ENCODE peak calls at places on chromosomes 1 and 21, in eight cellular contexts. F, C, V, K, B, J, X and L are unnamed samples.

GRCh38 chr1:234368320-234369032 is 4.8 kb upstream of the COA6 start:
- DNase-seq in F (no peak), C (peak; percentile 80), V (no peak), K (no peak), B (no peak), J (no peak), X (no peak), L (no peak)

GRCh38 chr1:78797108-78797781 is 147.6 kb downstream of the IFI44 start:
- DNase-seq in F (no peak), C (no peak), V (no peak), K (no peak), B (no peak), J (no peak), X (no peak), L (no peak)

GRCh38 chr1:170225735-170226524 is 80.2 kb downstream of the NTMT2 start:
- DNase-seq in F (no peak), C (no peak), V (no peak), K (no peak), B (no peak), J (no peak), X (no peak), L (no peak)

GRCh38 chr1:93178418-93178817 is 1.8 kb downstream of the TMED5 start:
- DNase-seq in F (no peak), C (no peak), V (no peak), K (no peak), B (no peak), J (no peak), X (no peak), L (no peak)

GRCh38 chr1:154866995-154867795 is 2.9 kb downstream of the KCNN3 start:
- DNase-seq in F (peak; percentile 20), C (no peak), V (peak; percentile 76), K (no peak), B (peak; percentile 57), J (no peak), X (no peak), L (no peak)

GRCh38 chr1:201443747-201444146 is 22.2 kb upstream of the TNNI1 start:
- DNase-seq in F (no peak), C (no peak), V (no peak), K (no peak), B (no peak), J (no peak), X (no peak), L (no peak)

GRCh38 chr1:84742653-84743052 is 52.4 kb upstream of the SSX2IP start:
- DNase-seq in F (no peak), C (no peak), V (peak; percentile 54), K (no peak), B (no peak), J (no peak), X (no peak), L (no peak)

GRCh38 chr1:9066945-9067807 is 2.3 kb downstream of the SLC2A5 start:
- DNase-seq in F (no peak), C (no peak), V (no peak), K (peak; percentile 75), B (peak; percentile 77), J (no peak), X (no peak), L (no peak)

GRCh38 chr1:89085781-89086180 is 20.8 kb upstream of the GBP1 start:
- DNase-seq in F (no peak), C (peak; percentile 23), V (peak; percentile 51), K (no peak), B (no peak), J (no peak), X (no peak), L (peak; percentile 11)

GRCh38 chr1:221419513-221420088 is 322.3 kb downstream of the DUSP10 start:
- DNase-seq in F (no peak), C (peak; percentile 89), V (no peak), K (no peak), B (no peak), J (no peak), X (no peak), L (no peak)

GRCh38 chr1:42209516-42210370 is 45.2 kb upstream of the GUCA2A start:
- DNase-seq in F (no peak), C (peak; percentile 63), V (no peak), K (no peak), B (no peak), J (no peak), X (no peak), L (no peak)

GRCh38 chr21:42653492-42654061 is at the start of gene PDE9A:
- DNase-seq in F (no peak), C (peak; percentile 11), V (no peak), K (peak; percentile 51), B (peak; percentile 41), J (peak; percentile 65), X (peak; percentile 69), L (peak; percentile 63)

GRCh38 chr1:89295187-89295586 is 22.5 kb upstream of the GBP5 start:
- DNase-seq in F (no peak), C (no peak), V (no peak), K (no peak), B (no peak), J (no peak), X (no peak), L (no peak)

GRCh38 chr1:28508435-28508754 is 2.6 kb downstream of the RCC1 start:
- DNase-seq in F (no peak), C (no peak), V (peak; percentile 24), K (no peak), B (no peak), J (no peak), X (no peak), L (no peak)

GRCh38 chr1:24801169-24801568 is 55.9 kb downstream of the CLIC4 start:
- DNase-seq in F (no peak), C (no peak), V (no peak), K (no peak), B (no peak), J (no peak), X (no peak), L (no peak)

GRCh38 chr21:37383066-37383465 is 16.5 kb downstream of the DYRK1A start:
- DNase-seq in F (no peak), C (no peak), V (no peak), K (no peak), B (no peak), J (no peak), X (no peak), L (no peak)

GRCh38 chr1:81453971-81454370 is 346.8 kb upstream of the ADGRL2 start:
- DNase-seq in F (no peak), C (no peak), V (no peak), K (no peak), B (no peak), J (no peak), X (no peak), L (no peak)

GRCh38 chr21:29297483-29298347 is 1.0 kb upstream of the BACH1 start:
- DNase-seq in F (no peak), C (no peak), V (no peak), K (no peak), B (no peak), J (no peak), X (no peak), L (no peak)

GRCh38 chr1:98278055-98278454 is 357.2 kb upstream of the DPYD start:
- DNase-seq in F (no peak), C (no peak), V (peak; percentile 22), K (no peak), B (no peak), J (no peak), X (no peak), L (no peak)

GRCh38 chr1:76659171-76659940 is 207.9 kb upstream of the ST6GALNAC5 start:
- DNase-seq in F (no peak), C (no peak), V (peak; percentile 14), K (no peak), B (no peak), J (no peak), X (no peak), L (no peak)

GRCh38 chr1:87051965-87052364 is 137.5 kb downstream of the HS2ST1 start:
- DNase-seq in F (no peak), C (no peak), V (no peak), K (no peak), B (no peak), J (no peak), X (no peak), L (no peak)

GRCh38 chr21:19475525-19475924 is 1071.9 kb upstream of the TMPRSS15 start:
- DNase-seq in F (no peak), C (no peak), V (no peak), K (no peak), B (no peak), J (no peak), X (no peak), L (no peak)

GRCh38 chr1:44515416-44515815 is 110.4 kb downstream of the RNF220 start:
- DNase-seq in F (no peak), C (no peak), V (peak; percentile 84), K (no peak), B (no peak), J (no peak), X (no peak), L (no peak)